ENCODE peak calls at places on chromosome 18, in ten cellular contexts. O, Z, H, M, U, C, F, V, R and B are unnamed samples.

GRCh38 chr18:43279015-43279758 is 1.9 kb upstream of the SYT4 start:
- ATAC-seq in Z (no peak), R (no peak), C (no peak), H (no peak), F (no peak), O (no peak), M (no peak), U (peak), V (peak), B (no peak)

GRCh38 chr18:66874375-66874774 is 270.5 kb upstream of the CDH19 start:
- ATAC-seq in M (no peak), R (peak), C (no peak), O (no peak), U (no peak), H (no peak), F (no peak), V (no peak), Z (no peak), B (no peak)

GRCh38 chr18:9068346-9068745 is 34.2 kb upstream of the NDUFV2 start:
- ATAC-seq in H (no peak), Z (no peak), F (no peak), R (no peak), U (no peak), M (no peak), V (no peak), C (no peak), O (no peak), B (no peak)

GRCh38 chr18:28875059-28875458 is 698.1 kb upstream of the CDH2 start:
- ATAC-seq in C (no peak), O (no peak), V (no peak), Z (no peak), H (no peak), M (no peak), U (no peak), R (no peak), F (no peak), B (no peak)

GRCh38 chr18:61635901-61636528 is 256.8 kb downstream of the RNF152 start:
- ATAC-seq in U (peak), H (peak), C (peak), M (peak), R (peak), F (peak), O (no peak), Z (no peak), V (peak), B (no peak)

GRCh38 chr18:32308493-32309120 is 118.8 kb downstream of the MEP1B start:
- ATAC-seq in C (peak), Z (no peak), O (no peak), H (peak), U (no peak), R (no peak), V (peak), M (no peak), F (peak), B (no peak)

GRCh38 chr18:60951091-60951490 is 382.1 kb upstream of the CDH20 start:
- ATAC-seq in R (no peak), M (no peak), C (no peak), U (no peak), Z (no peak), H (no peak), V (no peak), O (no peak), F (no peak), B (no peak)

GRCh38 chr18:55221577-55221976 is 262.3 kb upstream of the CCDC68 start:
- ATAC-seq in R (no peak), Z (no peak), U (no peak), O (no peak), M (no peak), V (no peak), H (no peak), F (no peak), C (no peak), B (no peak)

GRCh38 chr18:2515908-2516625 is 55.2 kb downstream of the METTL4 start:
- ATAC-seq in H (peak), Z (peak), O (peak), R (no peak), F (no peak), U (peak), V (peak), C (no peak), M (peak), B (peak)

GRCh38 chr18:23921716-23922285 is 92.8 kb upstream of the TTC39C start:
- ATAC-seq in V (no peak), R (no peak), O (no peak), F (no peak), U (no peak), H (no peak), C (no peak), M (no peak), Z (no peak), B (no peak)

GRCh38 chr18:57748770-57749603 is 54.1 kb downstream of the ATP8B1 start:
- ATAC-seq in F (peak), C (no peak), V (peak), U (peak), H (peak), Z (no peak), R (peak), M (no peak), O (no peak), B (no peak)

GRCh38 chr18:9172506-9173127 is 36.0 kb downstream of the ANKRD12 start:
- ATAC-seq in H (no peak), Z (no peak), R (peak), V (no peak), U (no peak), C (no peak), O (no peak), F (no peak), M (no peak), B (no peak)

GRCh38 chr18:7585272-7585670 is 18.2 kb downstream of the PTPRM start:
- ATAC-seq in H (no peak), M (no peak), V (no peak), C (no peak), Z (no peak), R (no peak), U (no peak), F (no peak), O (no peak), B (no peak)